ENCODE peak calls at places on chromosome 18, in ten cellular contexts. Y, I, X, T, Z, N, G, B, V and M are unnamed samples.

GRCh38 chr18:44778788-44779187 is 98.1 kb downstream of the SETBP1 start:
- DNase-seq in V (no peak), Z (no peak), I (no peak), X (no peak), Y (no peak), B (no peak), T (no peak), N (no peak), G (no peak), M (no peak)

GRCh38 chr18:76754381-76754780 is 68.0 kb upstream of the ZNF236 start:
- DNase-seq in G (no peak), Z (no peak), I (no peak), T (no peak), N (no peak), X (no peak), V (no peak), Y (no peak), B (no peak), M (no peak)

GRCh38 chr18:48308027-48308635 is 101.1 kb downstream of the ZBTB7C start:
- DNase-seq in Z (no peak), B (no peak), X (no peak), Y (no peak), V (no peak), G (no peak), T (no peak), N (no peak), I (no peak), M (no peak)

GRCh38 chr18:58847383-58848071 is 17.1 kb upstream of the ZNF532 start:
- DNase-seq in V (no peak), Y (no peak), I (peak), X (no peak), T (no peak), N (no peak), B (no peak), Z (no peak), G (peak), M (peak)

GRCh38 chr18:7567487-7568425 is 640 bp downstream of the PTPRM start:
- DNase-seq in V (no peak), B (peak), Z (no peak), G (peak), Y (no peak), I (peak), T (peak), X (no peak), N (no peak), M (peak)

GRCh38 chr18:68215931-68216330 is 499.0 kb downstream of the TMX3 start:
- DNase-seq in Z (peak), B (no peak), T (peak), G (no peak), I (no peak), Y (no peak), V (no peak), N (no peak), X (no peak), M (no peak)

GRCh38 chr18:24987933-24988840 is 363.8 kb downstream of the ZNF521 start:
- DNase-seq in V (no peak), Z (no peak), T (no peak), Y (no peak), I (peak), B (no peak), G (no peak), N (no peak), X (no peak), M (no peak)

GRCh38 chr18:77131652-77132368 is 773 bp downstream of the MBP start:
- DNase-seq in Z (no peak), G (peak), B (no peak), X (no peak), V (no peak), I (peak), N (peak), Y (peak), T (peak), M (no peak)

GRCh38 chr18:23930002-23930401 is 84.6 kb upstream of the TTC39C start:
- DNase-seq in B (no peak), T (no peak), V (no peak), N (no peak), X (no peak), Z (no peak), I (no peak), Y (no peak), G (no peak), M (no peak)

GRCh38 chr18:60232541-60232940 is 140.0 kb downstream of the MC4R start:
- DNase-seq in Z (peak), B (no peak), I (no peak), X (no peak), G (no peak), V (no peak), N (no peak), Y (no peak), T (peak), M (no peak)

GRCh38 chr18:52992041-52992440 is 652.0 kb downstream of the DCC start:
- DNase-seq in N (no peak), Z (no peak), X (peak), B (no peak), V (no peak), Y (no peak), T (no peak), G (no peak), I (no peak), M (no peak)

GRCh38 chr18:50662177-50662576 is 102.3 kb downstream of the MAPK4 start:
- DNase-seq in Z (no peak), T (no peak), B (no peak), N (no peak), Y (no peak), X (peak), V (no peak), I (no peak), G (peak), M (no peak)

GRCh38 chr18:76686737-76687231 is 135.6 kb upstream of the ZNF236 start:
- DNase-seq in X (peak), Y (no peak), G (peak), T (peak), B (no peak), N (peak), Z (peak), I (peak), V (no peak), M (peak)

GRCh38 chr18:10660485-10660884 is 134.7 kb downstream of the NAPG start:
- DNase-seq in B (no peak), V (no peak), Y (no peak), Z (no peak), T (peak), I (peak), X (no peak), N (peak), G (no peak), M (peak)

GRCh38 chr18:6103758-6104157 is 208.4 kb upstream of the TMEM200C start:
- DNase-seq in V (no peak), X (no peak), B (no peak), I (no peak), N (no peak), T (no peak), G (no peak), Z (no peak), Y (no peak), M (no peak)

GRCh38 chr18:41038071-41038470 is 917.0 kb upstream of the PIK3C3 start:
- DNase-seq in Z (no peak), I (no peak), N (no peak), T (no peak), V (no peak), X (no peak), G (no peak), Y (no peak), B (no peak), M (no peak)

GRCh38 chr18:29681578-29681977 is 1361.0 kb downstream of the DSC3 start:
- DNase-seq in V (no peak), G (no peak), I (no peak), Y (no peak), Z (no peak), T (no peak), B (no peak), X (no peak), N (no peak), M (no peak)